ENCODE peak calls at places on chromosomes 13 and 19, in ten cellular contexts. J is breast epithelium, Z is adrenal gland, O is gastrocnemius medialis, U is transverse colon, T is heart left ventricle, X is sigmoid colon, E is IMR-90, D is A549, A is uterus. I is an unnamed sample. For H3K4me1, the result is how much of the 10 kb centered on the place peaks cover.

GRCh38 chr13:33642374-33643065 is 175.4 kb upstream of the RFC3 start:
- DNase-seq in A (peak), D (peak), Z (peak), O (peak), U (peak), X (peak), J (no peak), E (peak), T (peak), I (no peak)

GRCh38 chr19:36008336-36008978 is at the start of gene SYNE4:
- DNase-seq in O (no peak), U (peak), E (no peak), X (peak), Z (no peak), A (no peak), D (no peak), T (no peak), J (peak), I (peak)

GRCh38 chr19:47122359-47123335 is 8.0 kb upstream of the SAE1 start:
- DNase-seq in E (peak), D (no peak), X (no peak), J (no peak), A (no peak), O (no peak), T (no peak), U (no peak), Z (no peak), I (no peak)

GRCh38 chr13:32316030-32316344 is 679 bp downstream of the BRCA2 start:
- DNase-seq in X (no peak), D (no peak), A (no peak), T (no peak), Z (no peak), U (peak), O (no peak), E (no peak), J (no peak), I (no peak)

GRCh38 chr19:10565028-10565566 is 713 bp downstream of the KRI1 start:
- DNase-seq in U (peak), O (no peak), E (peak), D (peak), A (peak), Z (peak), J (no peak), X (peak), T (peak), I (peak)

GRCh38 chr13:70959376-70959775 is 851.1 kb upstream of the KLHL1 start:
- DNase-seq in E (no peak), U (no peak), T (no peak), J (no peak), D (no peak), O (no peak), X (no peak), A (no peak), Z (no peak), I (no peak)

GRCh38 chr19:980133-980998 is 3.8 kb upstream of the WDR18 start:
- DNase-seq in J (no peak), U (no peak), Z (no peak), E (no peak), T (no peak), A (no peak), D (no peak), O (no peak), X (no peak), I (no peak)

GRCh38 chr19:15251010-15251748 is 18.9 kb upstream of the EPHX3 start:
- DNase-seq in Z (peak), T (peak), O (peak), U (no peak), D (no peak), X (no peak), A (peak), E (peak), J (no peak), I (no peak)

GRCh38 chr13:27789495-27790303 is 2.6 kb upstream of the GSX1 start:
- DNase-seq in Z (no peak), O (no peak), J (no peak), A (no peak), D (no peak), E (no peak), X (no peak), T (no peak), U (no peak), I (no peak)

GRCh38 chr13:27636624-27637288 is 15.1 kb downstream of the POLR1D start:
- DNase-seq in J (no peak), D (no peak), T (no peak), E (peak), A (no peak), Z (no peak), X (no peak), O (no peak), U (no peak), I (no peak)

GRCh38 chr19:15101479-15102082 is 5.6 kb upstream of the SYDE1 start:
- DNase-seq in Z (peak), X (no peak), U (peak), J (no peak), O (no peak), A (no peak), D (no peak), E (peak), T (no peak), I (no peak)

GRCh38 chr13:105804561-105805190 is 730.8 kb downstream of the EFNB2 start:
- DNase-seq in E (peak), D (no peak), A (no peak), U (no peak), O (no peak), T (no peak), J (no peak), Z (no peak), X (no peak), I (no peak)

GRCh38 chr13:76014618-76015315 is 378.6 kb downstream of the LMO7 start:
- DNase-seq in O (no peak), E (peak), Z (no peak), U (no peak), J (no peak), D (no peak), T (peak), A (no peak), X (no peak), I (no peak)

GRCh38 chr13:107373551-107373950 is 805.6 kb upstream of the ARGLU1 start:
- DNase-seq in A (no peak), U (no peak), J (no peak), E (peak), X (no peak), T (no peak), O (no peak), Z (no peak), D (no peak), I (no peak)

GRCh38 chr13:36158606-36159005 is 27.4 kb upstream of the DCLK1 start:
- DNase-seq in A (no peak), T (no peak), J (no peak), X (no peak), D (no peak), Z (no peak), O (no peak), E (no peak), U (no peak), I (no peak)

GRCh38 chr13:49308104-49308875 is 60.6 kb downstream of the CDADC1 start:
- DNase-seq in A (peak), D (no peak), E (peak), O (peak), J (peak), Z (peak), X (peak), U (peak), T (peak), I (peak)

GRCh38 chr19:2490659-2491058 is 14.7 kb downstream of the GADD45B start:
- DNase-seq in U (no peak), T (no peak), O (no peak), A (no peak), E (no peak), Z (no peak), J (no peak), X (no peak), D (no peak), I (no peak)
- H3K4me1 ChIP-seq in U (under half), T (under half), O (under half), A (under half), E (under half), Z (under half), J (under half), X (under half), D (half or more), I (under half)

GRCh38 chr19:45469835-45470146 is 2.0 kb downstream of the FOSB start:
- DNase-seq in O (no peak), X (no peak), T (no peak), E (no peak), D (no peak), U (peak), A (no peak), J (no peak), Z (no peak), I (peak)
- TF ChIP-seq POLR2A in O (peak), X (peak), T (peak), E (no peak), D (no peak), U (peak), A (no peak), J (peak), Z (peak), I (no peak)

GRCh38 chr19:17752865-17753639 is 1.8 kb downstream of the FCHO1 start:
- DNase-seq in T (no peak), U (no peak), X (no peak), O (no peak), E (no peak), D (no peak), J (no peak), A (no peak), Z (no peak), I (no peak)
- H3K4me1 ChIP-seq in T (under half), U (under half), X (under half), O (under half), E (under half), D (under half), J (under half), A (under half), Z (under half), I (under half)

GRCh38 chr19:34306824-34307223 is 52.5 kb downstream of the GARRE1 start:
- DNase-seq in T (no peak), E (no peak), O (no peak), D (no peak), A (no peak), J (no peak), U (no peak), X (no peak), Z (no peak), I (no peak)

GRCh38 chr19:34305221-34306058 is 51.1 kb downstream of the GARRE1 start:
- DNase-seq in J (no peak), E (no peak), A (no peak), D (no peak), T (no peak), O (peak), U (no peak), X (no peak), Z (no peak), I (no peak)

GRCh38 chr19:34308381-34309367 is 54.3 kb downstream of the GARRE1 start:
- DNase-seq in U (no peak), J (no peak), Z (no peak), T (no peak), X (peak), O (no peak), D (no peak), A (no peak), E (no peak), I (no peak)

GRCh38 chr19:34309368-34310138 is 55.2 kb downstream of the GARRE1 start:
- DNase-seq in J (no peak), E (no peak), X (peak), A (no peak), O (no peak), U (no peak), Z (no peak), D (no peak), T (no peak), I (no peak)

DNA sequence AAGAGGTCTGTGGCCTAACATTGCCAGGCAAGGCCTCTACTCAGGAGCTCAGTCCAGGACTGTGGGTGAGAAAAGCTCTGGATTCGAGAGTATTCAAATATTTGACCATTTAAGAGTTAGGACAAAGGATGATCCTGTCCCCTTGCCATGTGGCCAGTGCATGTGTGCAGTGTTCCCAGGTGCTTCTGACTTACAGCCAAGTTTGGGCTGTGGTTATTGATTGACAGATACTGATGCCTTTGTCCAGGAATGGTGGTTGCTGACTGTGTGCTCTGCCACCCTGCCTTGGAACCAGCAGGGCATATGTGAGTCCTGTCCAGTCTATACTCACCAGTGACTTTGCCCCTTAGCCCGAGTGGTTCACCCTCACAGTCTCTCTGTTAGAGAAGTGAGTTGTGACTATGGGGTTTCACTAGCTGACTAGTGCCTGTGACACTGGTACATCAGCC is 51.9 kb downstream of the GARRE1 start:
- DNase-seq in X (no peak), T (no peak), U (peak), O (peak), E (no peak), A (no peak), D (no peak), Z (no peak), J (no peak), I (no peak)
- TF ChIP-seq POLR2A in X (no peak), T (no peak), U (no peak), O (no peak), E (no peak), A (no peak), D (no peak), Z (no peak), J (no peak), I (no peak)

GRCh38 chr19:18501832-18502231 is 20.0 kb downstream of the ELL start:
- DNase-seq in U (peak), Z (no peak), O (peak), T (peak), J (no peak), D (no peak), X (peak), E (no peak), A (no peak), I (peak)

GRCh38 chr19:18501351-18501750 is 20.5 kb downstream of the ELL start:
- DNase-seq in Z (no peak), O (no peak), D (no peak), X (no peak), U (no peak), T (no peak), J (no peak), A (no peak), E (no peak), I (no peak)

GRCh38 chr19:18503337-18503970 is 18.4 kb downstream of the ELL start:
- DNase-seq in D (no peak), U (no peak), Z (no peak), T (no peak), O (peak), A (no peak), J (no peak), X (no peak), E (no peak), I (no peak)

GRCh38 chr19:18502633-18503294 is 19.1 kb downstream of the ELL start:
- DNase-seq in Z (no peak), U (peak), J (no peak), D (no peak), T (peak), A (no peak), E (no peak), O (peak), X (peak), I (peak)

GRCh38 chr19:18502236-18502632 is 19.6 kb downstream of the ELL start:
- DNase-seq in E (no peak), O (peak), J (no peak), A (no peak), Z (no peak), D (no peak), T (no peak), X (no peak), U (no peak), I (peak)
- H3K4me1 ChIP-seq in E (under half), O (half or more), J (under half), A (under half), Z (under half), D (under half), T (half or more), X (half or more), U (half or more), I (half or more)

GRCh38 chr19:3539743-3540118 is 757 bp downstream of the TEKTIP1 start:
- DNase-seq in D (no peak), U (no peak), Z (no peak), X (no peak), T (no peak), E (no peak), J (no peak), O (no peak), A (no peak), I (no peak)
- TF ChIP-seq POLR2A in D (no peak), U (no peak), Z (no peak), X (no peak), T (no peak), E (no peak), J (no peak), O (no peak), A (no peak), I (no peak)

DNA sequence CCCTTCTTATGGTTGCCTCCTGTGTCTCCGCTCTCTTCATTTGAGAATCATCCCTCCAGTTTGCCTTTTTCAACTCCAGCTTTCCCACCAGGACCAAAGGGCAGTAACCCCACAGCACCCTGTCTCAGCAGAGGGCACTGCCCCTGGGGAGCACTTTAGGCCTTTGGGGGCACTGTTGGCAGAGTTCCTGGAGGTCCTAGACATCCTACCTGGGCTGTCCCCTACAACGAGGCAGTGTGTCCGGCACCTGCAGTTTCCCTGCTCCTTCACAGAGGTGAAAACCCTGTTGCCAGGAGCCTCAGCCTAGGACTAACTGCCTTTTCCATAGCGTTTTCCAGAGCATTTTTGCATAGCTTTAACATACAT is 234.8 kb downstream of the TEX29 start:
- DNase-seq in E (no peak), U (no peak), J (no peak), O (no peak), D (no peak), X (no peak), A (no peak), T (no peak), Z (no peak), I (no peak)
- H3K4me1 ChIP-seq in E (under half), U (under half), J (under half), O (under half), D (under half), X (under half), A (under half), T (under half), Z (under half), I (under half)

DNA sequence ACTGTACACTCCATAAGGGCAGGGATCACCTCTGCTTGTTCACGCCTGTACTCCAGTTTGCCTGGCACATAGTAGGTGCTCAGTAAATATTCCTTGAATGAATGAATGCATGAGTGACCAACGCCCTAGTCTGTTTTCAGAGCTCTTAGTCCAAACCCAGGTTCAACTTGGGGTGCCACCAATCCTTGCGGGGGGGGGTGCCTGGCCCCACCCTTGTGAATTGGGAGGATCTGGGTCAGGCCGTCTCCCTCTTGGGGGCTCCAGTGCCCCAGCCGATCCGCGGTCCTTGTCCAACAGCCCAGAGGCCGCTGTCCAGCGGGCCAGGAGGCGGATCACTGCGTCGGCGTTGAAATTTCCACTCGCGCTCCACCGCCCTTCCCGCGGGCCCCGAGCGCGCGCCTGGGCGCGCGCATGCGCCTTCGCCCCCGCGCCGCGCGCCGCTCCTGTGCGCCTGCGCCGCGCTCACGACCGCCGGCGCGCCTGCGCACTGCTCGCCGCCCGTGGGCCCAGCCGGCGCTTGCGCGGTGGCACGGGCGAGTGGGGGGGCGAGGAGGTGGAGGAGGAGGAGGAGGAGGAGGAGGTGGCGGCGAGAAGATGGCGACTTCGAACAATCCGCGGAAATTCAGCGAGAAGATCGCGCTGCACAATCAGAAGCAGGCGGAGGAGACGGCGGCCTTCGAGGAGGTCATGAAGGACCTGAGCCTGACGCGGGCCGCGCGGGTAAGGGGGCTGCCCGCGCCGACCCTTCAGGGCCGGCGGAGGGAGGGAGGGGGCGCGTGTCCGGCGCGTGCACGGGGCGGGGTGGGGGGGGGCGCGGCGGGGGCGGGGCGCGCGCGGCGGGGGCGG is at the start of gene CRTC1:
- DNase-seq in A (peak), J (peak), D (peak), U (peak), E (peak), O (peak), X (peak), Z (peak), T (peak), I (peak)
- TF ChIP-seq POLR2A in A (peak), J (peak), D (peak), U (peak), E (peak), O (peak), X (no peak), Z (peak), T (peak), I (no peak)

I was measured in thyroid gland.